ENCODE peak calls at places on chromosome 6, in seven cellular contexts. P, X, M, G, U, T and H are unnamed samples. For H3K4me1, the result is how much of the 10 kb centered on the place peaks cover.

GRCh38 chr6:20866940-20867630 is 332.8 kb downstream of the CDKAL1 start:
- DNase-seq in P (no peak), X (no peak), M (no peak), G (no peak), U (no peak), T (no peak), H (no peak)

GRCh38 chr6:56891754-56892153 is 63.2 kb upstream of the BEND6 start:
- DNase-seq in P (no peak), X (no peak), M (no peak), G (peak), U (no peak), T (no peak), H (no peak)

GRCh38 chr6:21305827-21306469 is 287.6 kb upstream of the SOX4 start:
- DNase-seq in P (no peak), X (no peak), M (no peak), G (peak), U (no peak), T (no peak), H (no peak)

GRCh38 chr6:90478789-90479602 is 107.9 kb downstream of the MAP3K7 start:
- DNase-seq in P (peak), X (peak), M (peak), G (peak), U (peak), T (peak), H (peak)

GRCh38 chr6:52417675-52418111 is 2.4 kb upstream of the EFHC1 start:
- DNase-seq in P (no peak), X (no peak), M (no peak), G (peak), U (no peak), T (no peak), H (no peak)

GRCh38 chr6:4369616-4370015 is 234.2 kb upstream of the ECI2 start:
- DNase-seq in P (no peak), X (no peak), M (no peak), G (peak), U (no peak), T (no peak), H (no peak)

GRCh38 chr6:20559924-20560551 is 25.8 kb downstream of the CDKAL1 start:
- DNase-seq in P (no peak), X (no peak), M (no peak), G (peak), U (no peak), T (no peak), H (no peak)

GRCh38 chr6:111841822-111842221 is 31.4 kb downstream of the FYN start:
- DNase-seq in P (no peak), X (no peak), M (peak), G (no peak), U (peak), T (no peak), H (peak)

GRCh38 chr6:139531148-139531547 is 156.7 kb upstream of the CITED2 start:
- DNase-seq in P (no peak), X (no peak), M (peak), G (peak), U (no peak), T (no peak), H (no peak)

GRCh38 chr6:36544228-36544627 is 3.1 kb downstream of the STK38 start:
- DNase-seq in P (no peak), X (no peak), M (peak), G (peak), U (no peak), T (no peak), H (no peak)

GRCh38 chr6:129163551-129163950 is 280.6 kb downstream of the LAMA2 start:
- DNase-seq in P (no peak), X (no peak), M (no peak), G (no peak), U (no peak), T (no peak), H (no peak)

GRCh38 chr6:43308101-43308989 is at the start of gene CRIP3:
- DNase-seq in P (peak), X (peak), M (peak), G (peak), U (no peak), T (peak), H (peak)

GRCh38 chr6:107534762-107535161 is 44.8 kb downstream of the SOBP start:
- DNase-seq in P (no peak), X (no peak), M (no peak), G (peak), U (no peak), T (no peak), H (no peak)

GRCh38 chr6:107531868-107532267 is 42.0 kb downstream of the SOBP start:
- DNase-seq in P (no peak), X (no peak), M (no peak), G (no peak), U (no peak), T (no peak), H (no peak)

GRCh38 chr6:107533415-107534059 is 43.6 kb downstream of the SOBP start:
- DNase-seq in P (peak), X (no peak), M (no peak), G (no peak), U (no peak), T (no peak), H (no peak)

GRCh38 chr6:107535626-107536025 is 45.7 kb downstream of the SOBP start:
- DNase-seq in P (no peak), X (no peak), M (no peak), G (no peak), U (no peak), T (no peak), H (no peak)

DNA sequence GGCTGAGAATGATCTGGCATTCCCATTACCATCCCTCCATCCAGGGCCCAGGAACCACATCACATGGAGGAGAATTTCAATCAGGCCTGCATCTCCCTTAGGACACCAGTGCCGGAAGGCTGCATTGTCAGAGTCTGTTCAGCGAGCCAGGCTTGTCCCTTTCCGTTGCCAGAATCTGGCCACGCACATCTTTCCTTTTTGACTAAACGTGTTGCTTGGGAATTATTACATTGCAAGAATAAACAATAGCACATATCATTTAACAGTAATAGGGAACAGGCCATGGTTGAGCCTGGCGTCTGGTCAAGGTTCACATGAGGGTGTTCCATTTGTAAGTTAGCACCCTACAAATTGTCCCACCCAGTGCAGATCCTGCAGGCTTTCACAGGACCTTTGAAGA is 42.8 kb downstream of the SOBP start:
- DNase-seq in P (no peak), X (no peak), M (no peak), G (no peak), U (no peak), T (no peak), H (no peak)
- H3K4me1 ChIP-seq in P (under half), X (under half), M (under half), G (under half), U (under half), T (under half), H (under half)

GRCh38 chr6:78511019-78511418 is 356.3 kb upstream of the IRAK1BP1 start:
- DNase-seq in P (no peak), X (no peak), M (no peak), G (peak), U (no peak), T (no peak), H (no peak)
- H3K4me1 ChIP-seq in P (under half), X (under half), M (under half), G (under half), U (under half), T (under half), H (under half)

GRCh38 chr6:25410102-25410501 is 130.9 kb downstream of the CARMIL1 start:
- DNase-seq in P (no peak), X (no peak), M (no peak), G (no peak), U (no peak), T (no peak), H (no peak)
- H3K4me1 ChIP-seq in P (under half), X (under half), M (half or more), G (under half), U (under half), T (under half), H (half or more)

GRCh38 chr6:127519469-127519785 is 292 bp upstream of the MTCL3 start:
- DNase-seq in P (no peak), X (no peak), M (no peak), G (no peak), U (no peak), T (no peak), H (no peak)

GRCh38 chr6:127517698-127518097 is 1.4 kb downstream of the MTCL3 start:
- DNase-seq in P (no peak), X (no peak), M (no peak), G (no peak), U (no peak), T (no peak), H (no peak)

GRCh38 chr6:127518710-127519468 is at the start of gene MTCL3:
- DNase-seq in P (peak), X (no peak), M (no peak), G (peak), U (no peak), T (peak), H (no peak)

GRCh38 chr6:127518212-127518709 is 874 bp downstream of the MTCL3 start:
- DNase-seq in P (no peak), X (no peak), M (no peak), G (no peak), U (no peak), T (no peak), H (no peak)

GRCh38 chr6:127520061-127520460 is 926 bp upstream of the MTCL3 start:
- DNase-seq in P (no peak), X (no peak), M (no peak), G (peak), U (no peak), T (no peak), H (no peak)
- H3K4me1 ChIP-seq in P (under half), X (under half), M (under half), G (under half), U (under half), T (under half), H (under half)

GRCh38 chr6:45955597-45955996 is 60.1 kb downstream of the CLIC5 start:
- DNase-seq in P (no peak), X (no peak), M (no peak), G (no peak), U (no peak), T (no peak), H (no peak)

GRCh38 chr6:45949256-45949655 is 66.4 kb downstream of the CLIC5 start:
- DNase-seq in P (no peak), X (no peak), M (no peak), G (no peak), U (no peak), T (no peak), H (no peak)

GRCh38 chr6:45951771-45952529 is 63.7 kb downstream of the CLIC5 start:
- DNase-seq in P (no peak), X (no peak), M (no peak), G (no peak), U (no peak), T (no peak), H (no peak)

GRCh38 chr6:45951291-45951690 is 64.4 kb downstream of the CLIC5 start:
- DNase-seq in P (no peak), X (no peak), M (no peak), G (no peak), U (no peak), T (no peak), H (no peak)

GRCh38 chr6:45952546-45952945 is 63.1 kb downstream of the CLIC5 start:
- DNase-seq in P (no peak), X (no peak), M (no peak), G (no peak), U (no peak), T (no peak), H (no peak)
- H3K4me1 ChIP-seq in P (under half), X (under half), M (under half), G (under half), U (under half), T (under half), H (under half)

GRCh38 chr6:155591741-155592140 is 136.1 kb upstream of the NOX3 start:
- DNase-seq in P (no peak), X (no peak), M (no peak), G (no peak), U (no peak), T (no peak), H (no peak)

GRCh38 chr6:155586036-155586557 is 130.5 kb upstream of the NOX3 start:
- DNase-seq in P (no peak), X (no peak), M (no peak), G (no peak), U (no peak), T (no peak), H (no peak)

GRCh38 chr6:155587817-155588216 is 132.2 kb upstream of the NOX3 start:
- DNase-seq in P (no peak), X (no peak), M (no peak), G (no peak), U (no peak), T (no peak), H (no peak)

GRCh38 chr6:155583997-155584396 is 128.4 kb upstream of the NOX3 start:
- DNase-seq in P (no peak), X (no peak), M (no peak), G (no peak), U (no peak), T (no peak), H (no peak)

DNA sequence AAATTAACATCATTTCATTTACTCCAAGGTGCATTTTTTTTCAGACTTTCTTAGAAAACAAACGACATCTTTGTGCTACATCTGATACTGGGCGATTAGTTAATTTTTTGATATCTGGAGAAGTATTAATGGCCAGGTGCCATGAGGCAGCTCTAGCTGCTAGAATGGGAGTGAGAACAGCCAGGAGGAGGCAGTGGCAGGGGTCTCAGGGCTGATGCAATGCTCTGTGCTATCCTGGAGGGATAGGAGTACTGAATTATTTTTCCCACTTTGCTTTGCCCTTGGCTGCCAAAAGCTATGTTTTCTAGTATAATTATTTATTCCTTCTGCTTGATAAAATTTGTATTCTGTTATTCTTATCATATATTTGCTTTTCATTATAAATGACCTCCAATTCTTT is 133.6 kb upstream of the NOX3 start:
- DNase-seq in P (no peak), X (no peak), M (no peak), G (no peak), U (no peak), T (no peak), H (no peak)
- H3K4me1 ChIP-seq in P (under half), X (under half), M (under half), G (under half), U (under half), T (under half), H (under half)

GRCh38 chr6:156807795-156808194 is 30.6 kb downstream of the ARID1B start:
- DNase-seq in P (no peak), X (no peak), M (no peak), G (no peak), U (no peak), T (no peak), H (no peak)

GRCh38 chr6:156809034-156809433 is 31.9 kb downstream of the ARID1B start:
- DNase-seq in P (no peak), X (no peak), M (no peak), G (peak), U (no peak), T (no peak), H (no peak)

GRCh38 chr6:156808287-156808686 is 31.1 kb downstream of the ARID1B start:
- DNase-seq in P (no peak), X (no peak), M (no peak), G (peak), U (no peak), T (no peak), H (no peak)

GRCh38 chr6:156809446-156810178 is 32.4 kb downstream of the ARID1B start:
- DNase-seq in P (no peak), X (no peak), M (no peak), G (no peak), U (no peak), T (no peak), H (no peak)

GRCh38 chr6:156807028-156807427 is 29.9 kb downstream of the ARID1B start:
- DNase-seq in P (no peak), X (no peak), M (no peak), G (no peak), U (no peak), T (no peak), H (no peak)
- H3K4me1 ChIP-seq in P (under half), X (under half), M (half or more), G (under half), U (under half), T (under half), H (half or more)

GRCh38 chr6:16322666-16323312 is 84.4 kb downstream of the GMPR start:
- DNase-seq in P (peak), X (peak), M (peak), G (peak), U (peak), T (no peak), H (peak)
- H3K4me1 ChIP-seq in P (under half), X (under half), M (half or more), G (under half), U (under half), T (under half), H (half or more)

DNA sequence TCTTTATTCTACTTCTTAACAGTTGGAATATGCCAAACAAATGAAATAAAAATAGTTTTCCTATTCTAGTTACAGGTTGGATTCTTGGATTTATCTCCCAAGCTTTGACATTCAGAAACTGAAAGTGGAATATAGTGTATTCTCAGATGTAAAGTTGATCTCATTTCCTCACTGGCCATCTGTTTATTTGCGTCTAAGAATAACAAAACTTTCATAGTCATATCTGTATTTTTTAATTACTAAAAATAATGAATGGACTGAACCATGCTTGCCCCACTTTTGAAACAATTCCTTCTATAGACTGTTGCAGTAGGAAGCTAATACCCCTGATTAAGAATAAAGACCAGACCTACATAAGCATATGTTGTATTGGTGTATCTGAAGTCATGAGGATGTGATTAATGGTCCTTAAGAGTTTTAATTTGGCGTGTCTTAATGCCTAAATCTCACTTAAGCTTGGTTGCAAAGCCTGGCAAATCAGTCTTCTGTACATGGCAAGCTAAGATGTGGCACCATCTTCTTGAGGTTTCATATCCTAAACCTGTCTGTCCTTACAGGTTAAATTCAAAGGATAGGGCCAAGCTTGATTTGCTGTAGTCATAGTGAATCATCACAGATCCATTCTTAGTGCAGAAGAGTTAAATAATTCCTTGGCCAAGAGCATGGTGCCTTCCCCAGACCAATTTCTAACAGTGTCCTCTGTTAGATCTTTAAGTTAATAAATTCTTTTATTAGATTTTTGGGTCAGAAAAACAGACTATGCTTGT is 58.9 kb downstream of the FOXO3 start:
- DNase-seq in P (no peak), X (no peak), M (no peak), G (peak), U (no peak), T (no peak), H (no peak)
- H3K4me1 ChIP-seq in P (under half), X (under half), M (under half), G (half or more), U (under half), T (under half), H (half or more)

GRCh38 chr6:142844065-142844755 is 100.8 kb downstream of the HIVEP2 start:
- DNase-seq in P (no peak), X (no peak), M (no peak), G (peak), U (no peak), T (no peak), H (no peak)
- H3K4me1 ChIP-seq in P (under half), X (under half), M (half or more), G (half or more), U (under half), T (under half), H (half or more)